ENCODE peak calls at places on chromosomes 13 and 19, in seven cellular contexts. One of them, this sample, is unnamed.

GRCh38 chr19:2523630-2524311 is 47.8 kb downstream of the GADD45B start:
- DNase-seq in left cardiac atrium: no peak
- DNase-seq in activated CD4-positive, CD25-positive, alpha-beta regulatory T cell treated with anti-CD3 and anti-CD28 coated beads, Interleukin-2, amount 50 U/mL, for 16 hours: no peak
- DNase-seq in bronchial epithelial cell: no peak
- DNase-seq in Peyer's patch: no peak
- DNase-seq in stimulated activated CD8-positive, alpha-beta memory T cell treated with anti-CD3 and anti-CD28 coated beads, Interleukin-15, amount 100 ng/mL, for 24 hours: no peak
- DNase-seq in GM10248: no peak
- DNase-seq in this sample: no peak

GRCh38 chr19:4971424-4971793 is 2.5 kb downstream of the KDM4B start:
- DNase-seq in left cardiac atrium: no peak
- DNase-seq in activated CD4-positive, CD25-positive, alpha-beta regulatory T cell treated with anti-CD3 and anti-CD28 coated beads, Interleukin-2, amount 50 U/mL, for 16 hours: no peak
- DNase-seq in bronchial epithelial cell: peak
- DNase-seq in Peyer's patch: no peak
- DNase-seq in stimulated activated CD8-positive, alpha-beta memory T cell treated with anti-CD3 and anti-CD28 coated beads, Interleukin-15, amount 100 ng/mL, for 24 hours: no peak
- DNase-seq in GM10248: peak
- DNase-seq in this sample: no peak

GRCh38 chr19:33699754-33700407 is 78.1 kb downstream of the CHST8 start:
- DNase-seq in left cardiac atrium: no peak
- DNase-seq in activated CD4-positive, CD25-positive, alpha-beta regulatory T cell treated with anti-CD3 and anti-CD28 coated beads, Interleukin-2, amount 50 U/mL, for 16 hours: no peak
- DNase-seq in bronchial epithelial cell: no peak
- DNase-seq in Peyer's patch: no peak
- DNase-seq in stimulated activated CD8-positive, alpha-beta memory T cell treated with anti-CD3 and anti-CD28 coated beads, Interleukin-15, amount 100 ng/mL, for 24 hours: no peak
- DNase-seq in GM10248: no peak
- DNase-seq in this sample: no peak

GRCh38 chr19:1575323-1576241 is 7.5 kb upstream of the MEX3D start:
- DNase-seq in left cardiac atrium: no peak
- DNase-seq in activated CD4-positive, CD25-positive, alpha-beta regulatory T cell treated with anti-CD3 and anti-CD28 coated beads, Interleukin-2, amount 50 U/mL, for 16 hours: no peak
- DNase-seq in bronchial epithelial cell: no peak
- DNase-seq in Peyer's patch: no peak
- DNase-seq in stimulated activated CD8-positive, alpha-beta memory T cell treated with anti-CD3 and anti-CD28 coated beads, Interleukin-15, amount 100 ng/mL, for 24 hours: no peak
- DNase-seq in GM10248: no peak
- DNase-seq in this sample: no peak

GRCh38 chr13:66977156-66977555 is 253.0 kb downstream of the PCDH9 start:
- DNase-seq in left cardiac atrium: no peak
- DNase-seq in activated CD4-positive, CD25-positive, alpha-beta regulatory T cell treated with anti-CD3 and anti-CD28 coated beads, Interleukin-2, amount 50 U/mL, for 16 hours: no peak
- DNase-seq in bronchial epithelial cell: no peak
- DNase-seq in Peyer's patch: no peak
- DNase-seq in stimulated activated CD8-positive, alpha-beta memory T cell treated with anti-CD3 and anti-CD28 coated beads, Interleukin-15, amount 100 ng/mL, for 24 hours: no peak
- DNase-seq in GM10248: no peak
- DNase-seq in this sample: no peak

GRCh38 chr19:16661480-16662034 is 618 bp downstream of the TMEM38A start:
- DNase-seq in left cardiac atrium: peak
- DNase-seq in activated CD4-positive, CD25-positive, alpha-beta regulatory T cell treated with anti-CD3 and anti-CD28 coated beads, Interleukin-2, amount 50 U/mL, for 16 hours: no peak
- DNase-seq in bronchial epithelial cell: no peak
- DNase-seq in Peyer's patch: peak
- DNase-seq in stimulated activated CD8-positive, alpha-beta memory T cell treated with anti-CD3 and anti-CD28 coated beads, Interleukin-15, amount 100 ng/mL, for 24 hours: no peak
- DNase-seq in GM10248: peak
- DNase-seq in this sample: peak

GRCh38 chr19:6587998-6588507 is 2.9 kb downstream of the CD70 start:
- DNase-seq in left cardiac atrium: no peak
- DNase-seq in activated CD4-positive, CD25-positive, alpha-beta regulatory T cell treated with anti-CD3 and anti-CD28 coated beads, Interleukin-2, amount 50 U/mL, for 16 hours: no peak
- DNase-seq in bronchial epithelial cell: no peak
- DNase-seq in Peyer's patch: no peak
- DNase-seq in stimulated activated CD8-positive, alpha-beta memory T cell treated with anti-CD3 and anti-CD28 coated beads, Interleukin-15, amount 100 ng/mL, for 24 hours: no peak
- DNase-seq in GM10248: no peak
- DNase-seq in this sample: peak

GRCh38 chr19:46659151-46660007 is 1.6 kb downstream of the DACT3 start:
- DNase-seq in left cardiac atrium: no peak
- DNase-seq in activated CD4-positive, CD25-positive, alpha-beta regulatory T cell treated with anti-CD3 and anti-CD28 coated beads, Interleukin-2, amount 50 U/mL, for 16 hours: no peak
- DNase-seq in bronchial epithelial cell: no peak
- DNase-seq in Peyer's patch: no peak
- DNase-seq in stimulated activated CD8-positive, alpha-beta memory T cell treated with anti-CD3 and anti-CD28 coated beads, Interleukin-15, amount 100 ng/mL, for 24 hours: no peak
- DNase-seq in GM10248: peak
- DNase-seq in this sample: no peak

GRCh38 chr19:39929750-39930149 is 4.7 kb downstream of the FCGBP start:
- DNase-seq in left cardiac atrium: no peak
- DNase-seq in activated CD4-positive, CD25-positive, alpha-beta regulatory T cell treated with anti-CD3 and anti-CD28 coated beads, Interleukin-2, amount 50 U/mL, for 16 hours: no peak
- DNase-seq in bronchial epithelial cell: no peak
- DNase-seq in Peyer's patch: no peak
- DNase-seq in stimulated activated CD8-positive, alpha-beta memory T cell treated with anti-CD3 and anti-CD28 coated beads, Interleukin-15, amount 100 ng/mL, for 24 hours: no peak
- DNase-seq in GM10248: no peak
- DNase-seq in this sample: no peak

GRCh38 chr13:50697746-50698526 is 145.6 kb downstream of the DLEU7 start:
- DNase-seq in left cardiac atrium: no peak
- DNase-seq in activated CD4-positive, CD25-positive, alpha-beta regulatory T cell treated with anti-CD3 and anti-CD28 coated beads, Interleukin-2, amount 50 U/mL, for 16 hours: no peak
- DNase-seq in bronchial epithelial cell: peak
- DNase-seq in Peyer's patch: no peak
- DNase-seq in stimulated activated CD8-positive, alpha-beta memory T cell treated with anti-CD3 and anti-CD28 coated beads, Interleukin-15, amount 100 ng/mL, for 24 hours: no peak
- DNase-seq in GM10248: no peak
- DNase-seq in this sample: no peak

GRCh38 chr19:55173717-55174409 is 6.2 kb downstream of the SYT5 start:
- DNase-seq in left cardiac atrium: peak
- DNase-seq in activated CD4-positive, CD25-positive, alpha-beta regulatory T cell treated with anti-CD3 and anti-CD28 coated beads, Interleukin-2, amount 50 U/mL, for 16 hours: no peak
- DNase-seq in bronchial epithelial cell: peak
- DNase-seq in Peyer's patch: no peak
- DNase-seq in stimulated activated CD8-positive, alpha-beta memory T cell treated with anti-CD3 and anti-CD28 coated beads, Interleukin-15, amount 100 ng/mL, for 24 hours: no peak
- DNase-seq in GM10248: peak
- DNase-seq in this sample: peak

GRCh38 chr13:36190771-36191170 is 23.6 kb downstream of the SOHLH2 start:
- DNase-seq in left cardiac atrium: no peak
- DNase-seq in activated CD4-positive, CD25-positive, alpha-beta regulatory T cell treated with anti-CD3 and anti-CD28 coated beads, Interleukin-2, amount 50 U/mL, for 16 hours: no peak
- DNase-seq in bronchial epithelial cell: no peak
- DNase-seq in Peyer's patch: no peak
- DNase-seq in stimulated activated CD8-positive, alpha-beta memory T cell treated with anti-CD3 and anti-CD28 coated beads, Interleukin-15, amount 100 ng/mL, for 24 hours: no peak
- DNase-seq in GM10248: no peak
- DNase-seq in this sample: no peak

GRCh38 chr13:112897956-112898785 is 70.8 kb upstream of the MCF2L start:
- DNase-seq in left cardiac atrium: no peak
- DNase-seq in activated CD4-positive, CD25-positive, alpha-beta regulatory T cell treated with anti-CD3 and anti-CD28 coated beads, Interleukin-2, amount 50 U/mL, for 16 hours: no peak
- DNase-seq in bronchial epithelial cell: no peak
- DNase-seq in Peyer's patch: no peak
- DNase-seq in stimulated activated CD8-positive, alpha-beta memory T cell treated with anti-CD3 and anti-CD28 coated beads, Interleukin-15, amount 100 ng/mL, for 24 hours: no peak
- DNase-seq in GM10248: no peak
- DNase-seq in this sample: no peak

GRCh38 chr19:38033658-38034150 is 126.7 kb downstream of the SIPA1L3 start:
- DNase-seq in left cardiac atrium: no peak
- DNase-seq in activated CD4-positive, CD25-positive, alpha-beta regulatory T cell treated with anti-CD3 and anti-CD28 coated beads, Interleukin-2, amount 50 U/mL, for 16 hours: no peak
- DNase-seq in bronchial epithelial cell: no peak
- DNase-seq in Peyer's patch: peak
- DNase-seq in stimulated activated CD8-positive, alpha-beta memory T cell treated with anti-CD3 and anti-CD28 coated beads, Interleukin-15, amount 100 ng/mL, for 24 hours: no peak
- DNase-seq in GM10248: peak
- DNase-seq in this sample: peak

GRCh38 chr19:48636859-48637448 is at the start of gene DBP:
- DNase-seq in left cardiac atrium: peak
- DNase-seq in activated CD4-positive, CD25-positive, alpha-beta regulatory T cell treated with anti-CD3 and anti-CD28 coated beads, Interleukin-2, amount 50 U/mL, for 16 hours: no peak
- DNase-seq in bronchial epithelial cell: no peak
- DNase-seq in Peyer's patch: peak
- DNase-seq in stimulated activated CD8-positive, alpha-beta memory T cell treated with anti-CD3 and anti-CD28 coated beads, Interleukin-15, amount 100 ng/mL, for 24 hours: no peak
- DNase-seq in GM10248: no peak
- DNase-seq in this sample: no peak

GRCh38 chr19:46719629-46720515 is 3.0 kb upstream of the PRKD2 start:
- DNase-seq in left cardiac atrium: peak
- DNase-seq in activated CD4-positive, CD25-positive, alpha-beta regulatory T cell treated with anti-CD3 and anti-CD28 coated beads, Interleukin-2, amount 50 U/mL, for 16 hours: no peak
- DNase-seq in bronchial epithelial cell: no peak
- DNase-seq in Peyer's patch: no peak
- DNase-seq in stimulated activated CD8-positive, alpha-beta memory T cell treated with anti-CD3 and anti-CD28 coated beads, Interleukin-15, amount 100 ng/mL, for 24 hours: no peak
- DNase-seq in GM10248: no peak
- DNase-seq in this sample: no peak

GRCh38 chr19:7547153-7547552 is 11.6 kb downstream of the PNPLA6 start:
- DNase-seq in left cardiac atrium: no peak
- DNase-seq in activated CD4-positive, CD25-positive, alpha-beta regulatory T cell treated with anti-CD3 and anti-CD28 coated beads, Interleukin-2, amount 50 U/mL, for 16 hours: no peak
- DNase-seq in bronchial epithelial cell: no peak
- DNase-seq in Peyer's patch: no peak
- DNase-seq in stimulated activated CD8-positive, alpha-beta memory T cell treated with anti-CD3 and anti-CD28 coated beads, Interleukin-15, amount 100 ng/mL, for 24 hours: no peak
- DNase-seq in GM10248: no peak
- DNase-seq in this sample: no peak

GRCh38 chr19:10226376-10227214 is 4.5 kb downstream of the S1PR2 start:
- DNase-seq in left cardiac atrium: peak
- DNase-seq in activated CD4-positive, CD25-positive, alpha-beta regulatory T cell treated with anti-CD3 and anti-CD28 coated beads, Interleukin-2, amount 50 U/mL, for 16 hours: no peak
- DNase-seq in bronchial epithelial cell: no peak
- DNase-seq in Peyer's patch: no peak
- DNase-seq in stimulated activated CD8-positive, alpha-beta memory T cell treated with anti-CD3 and anti-CD28 coated beads, Interleukin-15, amount 100 ng/mL, for 24 hours: no peak
- DNase-seq in GM10248: no peak
- DNase-seq in this sample: no peak

GRCh38 chr19:1090731-1091543 is 4.2 kb downstream of the POLR2E start:
- DNase-seq in left cardiac atrium: no peak
- DNase-seq in activated CD4-positive, CD25-positive, alpha-beta regulatory T cell treated with anti-CD3 and anti-CD28 coated beads, Interleukin-2, amount 50 U/mL, for 16 hours: no peak
- DNase-seq in bronchial epithelial cell: no peak
- DNase-seq in Peyer's patch: no peak
- DNase-seq in stimulated activated CD8-positive, alpha-beta memory T cell treated with anti-CD3 and anti-CD28 coated beads, Interleukin-15, amount 100 ng/mL, for 24 hours: no peak
- DNase-seq in GM10248: no peak
- DNase-seq in this sample: no peak

GRCh38 chr19:35044317-35045117 is 3.0 kb downstream of the HPN start:
- DNase-seq in left cardiac atrium: peak
- DNase-seq in activated CD4-positive, CD25-positive, alpha-beta regulatory T cell treated with anti-CD3 and anti-CD28 coated beads, Interleukin-2, amount 50 U/mL, for 16 hours: peak
- DNase-seq in bronchial epithelial cell: peak
- DNase-seq in Peyer's patch: peak
- DNase-seq in stimulated activated CD8-positive, alpha-beta memory T cell treated with anti-CD3 and anti-CD28 coated beads, Interleukin-15, amount 100 ng/mL, for 24 hours: peak
- DNase-seq in GM10248: peak
- DNase-seq in this sample: peak

GRCh38 chr13:75771818-75772217 is 135.7 kb downstream of the LMO7 start:
- DNase-seq in left cardiac atrium: no peak
- DNase-seq in activated CD4-positive, CD25-positive, alpha-beta regulatory T cell treated with anti-CD3 and anti-CD28 coated beads, Interleukin-2, amount 50 U/mL, for 16 hours: no peak
- DNase-seq in bronchial epithelial cell: peak
- DNase-seq in Peyer's patch: no peak
- DNase-seq in stimulated activated CD8-positive, alpha-beta memory T cell treated with anti-CD3 and anti-CD28 coated beads, Interleukin-15, amount 100 ng/mL, for 24 hours: no peak
- DNase-seq in GM10248: no peak
- DNase-seq in this sample: no peak

GRCh38 chr19:4449022-4449825 is 8.4 kb downstream of the UBXN6 start:
- DNase-seq in left cardiac atrium: peak
- DNase-seq in activated CD4-positive, CD25-positive, alpha-beta regulatory T cell treated with anti-CD3 and anti-CD28 coated beads, Interleukin-2, amount 50 U/mL, for 16 hours: no peak
- DNase-seq in bronchial epithelial cell: no peak
- DNase-seq in Peyer's patch: no peak
- DNase-seq in stimulated activated CD8-positive, alpha-beta memory T cell treated with anti-CD3 and anti-CD28 coated beads, Interleukin-15, amount 100 ng/mL, for 24 hours: no peak
- DNase-seq in GM10248: no peak
- DNase-seq in this sample: no peak

GRCh38 chr13:100398360-100398759 is 190.2 kb downstream of the GGACT start:
- DNase-seq in left cardiac atrium: no peak
- DNase-seq in activated CD4-positive, CD25-positive, alpha-beta regulatory T cell treated with anti-CD3 and anti-CD28 coated beads, Interleukin-2, amount 50 U/mL, for 16 hours: no peak
- DNase-seq in bronchial epithelial cell: no peak
- DNase-seq in Peyer's patch: no peak
- DNase-seq in stimulated activated CD8-positive, alpha-beta memory T cell treated with anti-CD3 and anti-CD28 coated beads, Interleukin-15, amount 100 ng/mL, for 24 hours: no peak
- DNase-seq in GM10248: no peak
- DNase-seq in this sample: no peak

GRCh38 chr19:11175920-11176319 is 20.3 kb upstream of the SPC24 start:
- DNase-seq in left cardiac atrium: no peak
- DNase-seq in activated CD4-positive, CD25-positive, alpha-beta regulatory T cell treated with anti-CD3 and anti-CD28 coated beads, Interleukin-2, amount 50 U/mL, for 16 hours: no peak
- DNase-seq in bronchial epithelial cell: no peak
- DNase-seq in Peyer's patch: no peak
- DNase-seq in stimulated activated CD8-positive, alpha-beta memory T cell treated with anti-CD3 and anti-CD28 coated beads, Interleukin-15, amount 100 ng/mL, for 24 hours: no peak
- DNase-seq in GM10248: no peak
- DNase-seq in this sample: no peak

This sample was measured in germinal center.